ENCODE peak calls at places on chromosomes 2 and 18, in four cellular contexts. I is fibroblast of the aortic adventitia, P is spleen, F is neural progenitor cell. S is an unnamed sample.

GRCh38 chr18:8800876-8801262 is 95.5 kb downstream of the MTCL1 start:
- DNase-seq in I (no peak), P (no peak), F (peak; percentile 36), S (no peak)

GRCh38 chr18:74633652-74634352 is 36.1 kb downstream of the ZNF407 start:
- DNase-seq in I (no peak), P (no peak), F (no peak), S (no peak)

GRCh38 chr2:144479138-144479537 is 40.8 kb downstream of the ZEB2 start:
- DNase-seq in I (peak; percentile 86), P (no peak), F (no peak), S (no peak)

GRCh38 chr2:215617060-215617824 is 181.4 kb upstream of the FN1 start:
- DNase-seq in I (no peak), P (no peak), F (no peak), S (no peak)

GRCh38 chr2:120589782-120590608 is 145.7 kb upstream of the GLI2 start:
- DNase-seq in I (peak; percentile 94), P (no peak), F (no peak), S (no peak)

GRCh38 chr18:13387856-13388548 is 169.4 kb downstream of the LDLRAD4 start:
- DNase-seq in I (peak; percentile 45), P (no peak), F (no peak), S (no peak)

GRCh38 chr2:64838817-64839216 is 150.4 kb upstream of the SLC1A4 start:
- DNase-seq in I (peak; percentile 91), P (no peak), F (no peak), S (no peak)

GRCh38 chr2:181364492-181365175 is 92.6 kb upstream of the ITGA4 start:
- DNase-seq in I (peak; percentile 49), P (no peak), F (no peak), S (no peak)

GRCh38 chr2:229920011-229920781 is 1.6 kb downstream of the TRIP12 start:
- DNase-seq in I (peak; percentile 25), P (peak; percentile 78), F (peak; percentile 48), S (no peak)

GRCh38 chr2:37698931-37699481 is 27.6 kb upstream of the CDC42EP3 start:
- DNase-seq in I (peak; percentile 49), P (no peak), F (no peak), S (no peak)

GRCh38 chr18:48539406-48540328 is 836 bp downstream of the CTIF start:
- DNase-seq in I (peak; percentile 62), P (peak; percentile 87), F (peak; percentile 83), S (peak; percentile 32)

GRCh38 chr2:30717081-30717650 is 90.1 kb downstream of the CAPN13 start:
- DNase-seq in I (no peak), P (no peak), F (no peak), S (no peak)

GRCh38 chr2:113831156-113831555 is 58.7 kb upstream of the ACTR3 start:
- DNase-seq in I (no peak), P (no peak), F (no peak), S (no peak)

GRCh38 chr2:205091411-205091810 is 546.1 kb downstream of the PARD3B start:
- DNase-seq in I (no peak), P (no peak), F (no peak), S (no peak)

GRCh38 chr2:59664946-59665345 is 888.5 kb downstream of the BCL11A start:
- DNase-seq in I (no peak), P (peak; percentile 34), F (no peak), S (no peak)

GRCh38 chr2:30448308-30448707 is 1.3 kb downstream of the LCLAT1 start:
- DNase-seq in I (no peak), P (no peak), F (no peak), S (no peak)

GRCh38 chr2:113220970-113221708 is 47.4 kb downstream of the PSD4 start:
- DNase-seq in I (no peak), P (no peak), F (no peak), S (no peak)

GRCh38 chr18:33440011-33440383 is 524 bp downstream of the CCDC178 start:
- DNase-seq in I (peak; percentile 52), P (no peak), F (peak; percentile 83), S (peak; percentile 30)

GRCh38 chr2:236776695-236777251 is 207.1 kb downstream of the ACKR3 start:
- DNase-seq in I (peak; percentile 96), P (no peak), F (no peak), S (no peak)

GRCh38 chr2:16617282-16618266 is 48.1 kb downstream of the CYRIA start:
- DNase-seq in I (peak; percentile 19), P (no peak), F (peak; percentile 65), S (no peak)

GRCh38 chr2:195923889-195924288 is 144.7 kb downstream of the DNAH7 start:
- DNase-seq in I (no peak), P (no peak), F (no peak), S (no peak)

GRCh38 chr2:142044168-142044567 is 86.6 kb downstream of the LRP1B start:
- DNase-seq in I (no peak), P (no peak), F (no peak), S (no peak)

GRCh38 chr18:75926811-75927210 is 499.3 kb upstream of the SMIM21 start:
- DNase-seq in I (no peak), P (no peak), F (no peak), S (no peak)

GRCh38 chr2:11357428-11357972 is 13.1 kb upstream of the ROCK2 start:
- DNase-seq in I (no peak), P (no peak), F (no peak), S (no peak)

GRCh38 chr2:144619760-144620159 is 99.8 kb upstream of the ZEB2 start:
- DNase-seq in I (no peak), P (no peak), F (no peak), S (no peak)

GRCh38 chr2:100193334-100193733 is 50.9 kb upstream of the AFF3 start:
- DNase-seq in I (peak; percentile 13), P (no peak), F (no peak), S (no peak)

GRCh38 chr2:101341421-101341820 is 32.9 kb upstream of the RNF149 start:
- DNase-seq in I (no peak), P (no peak), F (no peak), S (no peak)

GRCh38 chr2:107681946-107682345 is 144.7 kb upstream of the RGPD4 start:
- DNase-seq in I (no peak), P (no peak), F (peak; percentile 16), S (no peak)

GRCh38 chr2:196341318-196341841 is 170.0 kb upstream of the STK17B start:
- DNase-seq in I (peak; percentile 46), P (no peak), F (no peak), S (no peak)

GRCh38 chr2:190603374-190603773 is 45.5 kb upstream of the NAB1 start:
- DNase-seq in I (no peak), P (no peak), F (no peak), S (no peak)

GRCh38 chr2:238327751-238328150 is 7.4 kb downstream of the TRAF3IP1 start:
- DNase-seq in I (no peak), P (no peak), F (no peak), S (no peak)

GRCh38 chr2:118845843-118846666 is 1.4 kb downstream of the EN1 start:
- DNase-seq in I (no peak), P (peak; percentile 55), F (peak; percentile 54), S (no peak)

GRCh38 chr2:9770308-9771100 is 72.8 kb upstream of the TAF1B start:
- DNase-seq in I (peak; percentile 82), P (no peak), F (peak; percentile 83), S (peak; percentile 30)

GRCh38 chr2:31413025-31413424 is 1.5 kb downstream of the XDH start:
- DNase-seq in I (peak; percentile 61), P (no peak), F (no peak), S (no peak)

GRCh38 chr2:205073433-205074020 is 528.3 kb downstream of the PARD3B start:
- DNase-seq in I (no peak), P (no peak), F (no peak), S (no peak)

GRCh38 chr2:76464310-76464709 is 753.6 kb upstream of the GCFC2 start:
- DNase-seq in I (no peak), P (no peak), F (no peak), S (no peak)

GRCh38 chr2:11669454-11670291 is at the start of gene NTSR2:
- DNase-seq in I (peak; percentile 47), P (peak; percentile 76), F (peak; percentile 92), S (peak; percentile 73)

GRCh38 chr2:67880291-67880761 is 182.5 kb downstream of the C1D start:
- DNase-seq in I (peak; percentile 37), P (no peak), F (peak; percentile 33), S (no peak)

GRCh38 chr2:86616502-86616901 is 7.2 kb downstream of the RNF103 start:
- DNase-seq in I (no peak), P (no peak), F (no peak), S (no peak)

GRCh38 chr2:168375195-168375798 is 80.8 kb upstream of the CERS6 start:
- DNase-seq in I (peak; percentile 17), P (no peak), F (no peak), S (no peak)
- TF ChIP-seq CTCF in I (peak; percentile 61), P (no peak), F (peak; percentile 32), S (peak; percentile 39)

DNA sequence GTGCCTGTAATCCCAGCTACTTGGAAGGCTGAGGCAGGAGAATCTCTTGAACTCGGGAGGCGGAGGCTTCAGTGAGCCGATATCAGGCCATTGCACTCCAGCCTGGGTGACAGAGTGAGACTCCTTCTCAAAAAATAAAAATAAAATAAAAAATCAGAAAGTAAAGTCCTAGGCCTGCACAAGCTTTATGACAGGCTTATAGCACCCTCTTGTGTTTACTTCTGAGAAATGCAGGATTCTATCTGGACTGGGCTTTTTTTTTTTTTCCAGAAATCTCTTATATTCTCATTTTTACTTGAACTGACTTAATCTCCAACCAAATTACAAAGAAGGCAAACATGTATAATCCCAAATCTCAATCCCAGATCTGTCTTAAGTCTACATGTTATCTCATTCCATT is 26.1 kb upstream of the REG3G start:
- DNase-seq in I (peak; percentile 9), P (no peak), F (peak; percentile 31), S (no peak)
- TF ChIP-seq CTCF in I (peak; percentile 16), P (peak; percentile 20), F (peak; percentile 63), S (peak; percentile 67)

GRCh38 chr2:200615247-200615646 is 29.4 kb downstream of the AOX1 start:
- DNase-seq in I (peak; percentile 62), P (no peak), F (no peak), S (no peak)
- TF ChIP-seq CTCF in I (no peak), P (no peak), F (no peak), S (no peak)

GRCh38 chr2:44620189-44620990 is 258.6 kb downstream of the CAMKMT start:
- DNase-seq in I (no peak), P (no peak), F (no peak), S (no peak)
- TF ChIP-seq CTCF in I (no peak), P (no peak), F (no peak), S (peak; percentile 11)

GRCh38 chr2:127218843-127219715 is 1.0 kb downstream of the CYP27C1 start:
- DNase-seq in I (no peak), P (no peak), F (peak; percentile 69), S (peak; percentile 32)
- TF ChIP-seq CTCF in I (no peak), P (no peak), F (no peak), S (no peak)